ENCODE peak calls at places on chromosomes 12 and 14, in seven cellular contexts. One of them, this sample, is unnamed.

GRCh38 chr14:99902925-99903324 is 109.7 kb downstream of the EML1 start:
- DNase-seq in GM12878: no peak
- DNase-seq in HepG2: no peak
- DNase-seq in H1: no peak
- DNase-seq in K562: no peak
- DNase-seq in SK-N-SH: no peak
- DNase-seq in GM12891: no peak
- DNase-seq in this sample: no peak

GRCh38 chr14:77028384-77029246 is at the start of gene IRF2BPL:
- DNase-seq in K562: peak; percentile 96
- DNase-seq in HepG2: peak; percentile 94
- DNase-seq in GM12878: peak; percentile 87
- DNase-seq in GM12891: peak; percentile 91
- DNase-seq in SK-N-SH: peak; percentile 97
- DNase-seq in H1: no peak
- DNase-seq in this sample: peak; percentile 91

GRCh38 chr12:12807970-12808702 is 5.0 kb upstream of the DDX47 start:
- DNase-seq in GM12878: peak; percentile 80
- DNase-seq in HepG2: no peak
- DNase-seq in SK-N-SH: no peak
- DNase-seq in GM12891: no peak
- DNase-seq in H1: no peak
- DNase-seq in K562: no peak
- DNase-seq in this sample: peak; percentile 32

GRCh38 chr14:76829650-76830421 is 3.6 kb downstream of the LRRC74A start:
- DNase-seq in HepG2: peak; percentile 91
- DNase-seq in GM12878: no peak
- DNase-seq in H1: no peak
- DNase-seq in K562: no peak
- DNase-seq in SK-N-SH: peak; percentile 55
- DNase-seq in GM12891: no peak
- DNase-seq in this sample: no peak

GRCh38 chr12:130876758-130877157 is 4.9 kb downstream of the RAN start:
- DNase-seq in SK-N-SH: no peak
- DNase-seq in K562: no peak
- DNase-seq in H1: no peak
- DNase-seq in GM12878: no peak
- DNase-seq in HepG2: no peak
- DNase-seq in GM12891: no peak
- DNase-seq in this sample: no peak

GRCh38 chr12:62466018-62466595 is 519 bp upstream of the MON2 start:
- DNase-seq in GM12878: no peak
- DNase-seq in SK-N-SH: peak; percentile 70
- DNase-seq in H1: no peak
- DNase-seq in K562: peak; percentile 58
- DNase-seq in GM12891: peak; percentile 25
- DNase-seq in HepG2: peak; percentile 6
- DNase-seq in this sample: no peak

GRCh38 chr12:12590961-12591360 is 20.7 kb upstream of the CREBL2 start:
- DNase-seq in K562: no peak
- DNase-seq in H1: no peak
- DNase-seq in HepG2: no peak
- DNase-seq in GM12891: no peak
- DNase-seq in GM12878: no peak
- DNase-seq in SK-N-SH: no peak
- DNase-seq in this sample: no peak

GRCh38 chr12:47870175-47870781 is 34.5 kb downstream of the VDR start:
- DNase-seq in HepG2: peak; percentile 54
- DNase-seq in K562: peak; percentile 45
- DNase-seq in SK-N-SH: peak; percentile 62
- DNase-seq in H1: peak; percentile 17
- DNase-seq in GM12878: peak; percentile 43
- DNase-seq in GM12891: no peak
- DNase-seq in this sample: no peak

GRCh38 chr12:123388948-123389559 is 5.1 kb downstream of the KMT5A start:
- DNase-seq in GM12891: peak; percentile 49
- DNase-seq in GM12878: no peak
- DNase-seq in H1: no peak
- DNase-seq in K562: no peak
- DNase-seq in HepG2: no peak
- DNase-seq in SK-N-SH: peak; percentile 82
- DNase-seq in this sample: no peak

GRCh38 chr14:99716091-99716849 is 32.2 kb downstream of the CYP46A1 start:
- DNase-seq in H1: no peak
- DNase-seq in GM12891: no peak
- DNase-seq in SK-N-SH: no peak
- DNase-seq in GM12878: no peak
- DNase-seq in HepG2: no peak
- DNase-seq in K562: no peak
- DNase-seq in this sample: no peak

GRCh38 chr12:132103542-132104308 is 40.4 kb downstream of the DDX51 start:
- DNase-seq in K562: no peak
- DNase-seq in GM12891: no peak
- DNase-seq in H1: no peak
- DNase-seq in GM12878: no peak
- DNase-seq in HepG2: no peak
- DNase-seq in SK-N-SH: no peak
- DNase-seq in this sample: no peak

DNA sequence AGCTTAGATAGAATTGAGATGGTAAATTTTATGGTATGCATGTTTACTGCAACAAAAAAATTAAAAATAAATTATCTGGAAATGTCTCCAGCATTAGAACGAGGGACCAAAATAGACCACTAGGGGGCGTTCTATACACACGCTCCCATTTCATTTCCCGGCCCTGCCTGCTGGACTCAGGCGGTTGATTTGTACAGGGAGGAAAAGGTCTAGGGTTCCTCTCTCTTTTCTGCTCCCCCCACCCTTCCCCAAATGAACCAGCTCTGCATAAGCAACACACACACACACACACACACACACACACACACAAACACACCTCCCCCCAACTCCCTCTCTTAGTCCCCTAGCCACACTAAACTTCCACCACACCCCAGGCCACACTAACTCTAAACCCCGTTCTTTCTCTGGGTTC is 7.8 kb upstream of the DTX1 start:
- DNase-seq in GM12878: no peak
- DNase-seq in GM12891: no peak
- DNase-seq in H1: no peak
- DNase-seq in HepG2: peak; percentile 40
- DNase-seq in SK-N-SH: peak; percentile 81
- DNase-seq in K562: peak; percentile 80
- DNase-seq in this sample: no peak
- TF ChIP-seq TAF1 in GM12878: no peak
- TF ChIP-seq TAF1 in GM12891: no peak
- TF ChIP-seq TAF1 in H1: no peak
- TF ChIP-seq TAF1 in HepG2: no peak
- TF ChIP-seq TAF1 in SK-N-SH: no peak
- TF ChIP-seq TAF1 in K562: no peak
- TF ChIP-seq TAF1 in this sample: no peak

DNA sequence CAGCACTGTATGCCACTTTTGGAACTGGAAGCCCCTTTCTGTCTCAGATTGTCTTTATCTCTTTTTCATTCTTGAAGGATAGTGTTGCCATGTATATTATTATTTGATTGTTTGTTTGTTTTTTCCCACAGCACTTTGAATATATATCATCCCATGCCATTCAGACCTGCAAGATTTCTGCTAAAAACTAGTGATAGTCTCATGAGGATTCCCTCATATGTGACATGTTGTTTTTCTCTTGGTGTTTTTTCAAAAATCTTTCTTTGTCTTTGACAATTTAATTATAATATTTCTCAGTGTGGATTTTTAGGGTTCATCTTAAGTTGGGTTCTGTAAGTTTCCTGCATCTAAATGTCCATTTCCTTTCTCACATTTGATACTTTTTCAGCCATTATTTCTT is 36.8 kb upstream of the SCAF11 start:
- DNase-seq in GM12878: no peak
- DNase-seq in HepG2: no peak
- DNase-seq in SK-N-SH: no peak
- DNase-seq in GM12891: no peak
- DNase-seq in K562: no peak
- DNase-seq in H1: no peak
- DNase-seq in this sample: no peak
- TF ChIP-seq TAF1 in GM12878: no peak
- TF ChIP-seq TAF1 in HepG2: no peak
- TF ChIP-seq TAF1 in SK-N-SH: no peak
- TF ChIP-seq TAF1 in GM12891: no peak
- TF ChIP-seq TAF1 in K562: no peak
- TF ChIP-seq TAF1 in H1: no peak
- TF ChIP-seq TAF1 in this sample: no peak

DNA sequence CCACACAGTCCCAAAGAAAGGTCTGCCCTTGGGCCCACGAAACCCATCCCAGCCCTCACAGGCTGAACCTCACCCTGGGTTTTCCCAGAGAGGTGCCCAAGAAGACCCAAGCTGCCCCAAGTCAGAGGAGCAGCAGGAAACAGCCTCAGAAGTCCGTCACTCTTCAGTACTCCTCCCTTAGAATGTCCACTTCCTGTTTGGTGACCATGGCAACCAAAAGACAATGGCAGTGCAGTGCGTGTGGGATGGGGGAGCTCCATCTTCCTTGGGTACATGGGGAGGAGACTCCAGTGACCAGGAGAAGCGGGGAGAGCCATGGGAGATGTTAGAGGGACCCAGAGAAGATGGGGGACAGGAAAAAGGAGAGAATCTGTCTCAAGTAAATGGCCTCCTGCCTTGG is 11.3 kb downstream of the SELPLG start:
- DNase-seq in H1: no peak
- DNase-seq in GM12891: no peak
- DNase-seq in HepG2: peak; percentile 49
- DNase-seq in K562: no peak
- DNase-seq in SK-N-SH: no peak
- DNase-seq in GM12878: no peak
- DNase-seq in this sample: no peak
- TF ChIP-seq TAF1 in H1: no peak
- TF ChIP-seq TAF1 in GM12891: no peak
- TF ChIP-seq TAF1 in HepG2: no peak
- TF ChIP-seq TAF1 in K562: no peak
- TF ChIP-seq TAF1 in SK-N-SH: no peak
- TF ChIP-seq TAF1 in GM12878: no peak
- TF ChIP-seq TAF1 in this sample: no peak

DNA sequence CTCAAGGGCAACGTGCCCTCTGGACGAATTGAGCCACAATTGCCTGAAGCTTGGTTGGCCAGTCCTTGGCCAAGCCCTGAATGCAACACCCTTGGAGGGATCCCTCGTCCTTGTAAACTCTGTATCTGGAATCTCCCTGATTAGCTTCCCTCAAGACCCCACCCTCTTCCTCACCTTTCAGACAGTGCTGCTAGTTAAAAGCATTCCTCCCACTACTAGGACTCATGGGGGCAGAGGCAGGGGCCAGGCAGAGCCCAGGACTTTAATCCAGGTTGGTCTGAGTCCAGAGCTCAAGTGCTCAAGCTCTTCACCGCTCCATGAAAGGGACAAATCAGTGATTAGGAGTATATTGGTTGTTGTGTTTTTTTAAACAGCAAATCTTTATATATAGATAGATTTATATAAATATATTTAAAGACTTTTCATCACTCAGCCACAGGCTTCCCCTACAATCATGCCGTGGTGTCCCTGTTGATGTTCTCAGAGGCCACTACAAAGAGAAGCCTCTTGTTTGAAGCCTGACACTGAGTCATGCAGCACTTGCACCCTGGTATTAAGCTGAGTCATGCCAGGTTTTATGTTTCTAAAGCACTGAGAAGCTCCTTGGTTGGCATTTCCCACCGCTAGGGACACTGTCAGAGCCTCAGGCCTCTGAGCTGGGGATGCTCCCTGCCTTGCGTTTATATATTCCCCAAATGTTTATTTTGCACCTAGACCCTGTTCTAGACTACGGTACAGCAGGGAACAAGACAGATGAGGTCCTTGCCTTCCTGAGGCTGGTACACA is 53.8 kb upstream of the GSC start:
- DNase-seq in GM12891: no peak
- DNase-seq in GM12878: no peak
- DNase-seq in HepG2: peak; percentile 65
- DNase-seq in SK-N-SH: no peak
- DNase-seq in H1: no peak
- DNase-seq in K562: peak; percentile 7
- DNase-seq in this sample: no peak
- TF ChIP-seq TAF1 in GM12891: no peak
- TF ChIP-seq TAF1 in GM12878: no peak
- TF ChIP-seq TAF1 in HepG2: no peak
- TF ChIP-seq TAF1 in SK-N-SH: no peak
- TF ChIP-seq TAF1 in H1: no peak
- TF ChIP-seq TAF1 in K562: no peak
- TF ChIP-seq TAF1 in this sample: no peak

GRCh38 chr12:115755752-115756140 is 521.7 kb downstream of the MED13L start:
- DNase-seq in H1: no peak
- DNase-seq in GM12891: no peak
- DNase-seq in HepG2: no peak
- DNase-seq in SK-N-SH: no peak
- DNase-seq in K562: no peak
- DNase-seq in GM12878: no peak
- DNase-seq in this sample: no peak

GRCh38 chr12:115755061-115755751 is 522.3 kb downstream of the MED13L start:
- DNase-seq in H1: no peak
- DNase-seq in SK-N-SH: no peak
- DNase-seq in K562: no peak
- DNase-seq in GM12891: no peak
- DNase-seq in HepG2: no peak
- DNase-seq in GM12878: no peak
- DNase-seq in this sample: no peak

GRCh38 chr12:115750340-115750739 is 527.2 kb downstream of the MED13L start:
- DNase-seq in GM12878: no peak
- DNase-seq in HepG2: no peak
- DNase-seq in GM12891: no peak
- DNase-seq in H1: no peak
- DNase-seq in SK-N-SH: no peak
- DNase-seq in K562: no peak
- DNase-seq in this sample: no peak

GRCh38 chr12:115752151-115752550 is 525.3 kb downstream of the MED13L start:
- DNase-seq in K562: no peak
- DNase-seq in GM12878: no peak
- DNase-seq in SK-N-SH: no peak
- DNase-seq in H1: no peak
- DNase-seq in HepG2: no peak
- DNase-seq in GM12891: no peak
- DNase-seq in this sample: no peak

GRCh38 chr12:115752913-115753726 is 524.4 kb downstream of the MED13L start:
- DNase-seq in GM12891: no peak
- DNase-seq in HepG2: peak; percentile 58
- DNase-seq in SK-N-SH: peak; percentile 55
- DNase-seq in GM12878: peak; percentile 12
- DNase-seq in K562: peak; percentile 36
- DNase-seq in H1: no peak
- DNase-seq in this sample: peak; percentile 6
- TF ChIP-seq TAF1 in GM12891: no peak
- TF ChIP-seq TAF1 in HepG2: no peak
- TF ChIP-seq TAF1 in SK-N-SH: no peak
- TF ChIP-seq TAF1 in GM12878: no peak
- TF ChIP-seq TAF1 in K562: no peak
- TF ChIP-seq TAF1 in H1: no peak
- TF ChIP-seq TAF1 in this sample: no peak

DNA sequence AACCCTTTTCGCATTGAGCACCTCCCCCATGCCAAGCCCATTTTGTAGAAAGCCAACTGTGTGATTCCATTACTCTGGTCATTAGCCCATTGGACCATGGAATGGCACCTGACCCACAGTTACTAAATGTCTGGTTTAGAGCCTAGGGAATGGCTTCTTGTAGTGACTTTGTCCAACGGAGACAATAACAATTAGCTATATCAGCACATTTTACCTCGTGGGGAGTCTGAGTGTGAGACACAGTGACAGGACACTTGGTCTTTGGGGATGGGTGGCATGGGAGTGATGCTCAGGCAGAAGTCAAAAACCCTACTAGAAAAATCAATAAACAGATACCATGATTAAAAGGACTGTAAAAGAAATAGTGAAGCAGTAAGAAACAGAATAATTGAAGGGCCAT is 10.4 kb downstream of the SLC10A1 start:
- DNase-seq in K562: no peak
- DNase-seq in H1: no peak
- DNase-seq in HepG2: no peak
- DNase-seq in SK-N-SH: no peak
- DNase-seq in GM12891: no peak
- DNase-seq in GM12878: no peak
- DNase-seq in this sample: no peak
- TF ChIP-seq TAF1 in K562: no peak
- TF ChIP-seq TAF1 in H1: no peak
- TF ChIP-seq TAF1 in HepG2: no peak
- TF ChIP-seq TAF1 in SK-N-SH: no peak
- TF ChIP-seq TAF1 in GM12891: no peak
- TF ChIP-seq TAF1 in GM12878: no peak
- TF ChIP-seq TAF1 in this sample: no peak

This sample was measured in GM12892.